ENCODE peak calls at places on chromosomes 5 and 9, in six cellular contexts. X, Q, E, J, V and G are unnamed samples.

GRCh38 chr5:130541617-130542221 is 623.3 kb downstream of the HINT1 start:
- DNase-seq in Q (peak; percentile 14), E (no peak), X (no peak), V (no peak), J (no peak), G (no peak)

GRCh38 chr9:126386088-126386487 is 59.5 kb downstream of the MVB12B start:
- DNase-seq in X (no peak), V (peak; percentile 26), Q (peak; percentile 21), J (no peak), E (no peak), G (no peak)

GRCh38 chr5:123215929-123216702 is 127.1 kb downstream of the PRDM6 start:
- DNase-seq in X (no peak), V (no peak), Q (no peak), E (no peak), J (no peak), G (no peak)

GRCh38 chr5:125409101-125409495 is 662.7 kb upstream of the ZNF608 start:
- DNase-seq in V (no peak), X (peak; percentile 76), J (peak; percentile 51), E (no peak), Q (no peak), G (no peak)

GRCh38 chr5:179119415-179120170 is 59.4 kb downstream of the ZNF354C start:
- DNase-seq in V (no peak), J (no peak), E (no peak), Q (no peak), X (no peak), G (no peak)

GRCh38 chr9:131773911-131774379 is 34.1 kb upstream of the RAPGEF1 start:
- DNase-seq in X (peak; percentile 66), V (peak; percentile 70), J (no peak), Q (peak; percentile 11), E (no peak), G (peak; percentile 7)

GRCh38 chr5:139014726-139015125 is 139.6 kb upstream of the LRRTM2 start:
- DNase-seq in J (no peak), X (no peak), E (no peak), V (no peak), Q (no peak), G (no peak)

GRCh38 chr5:83009408-83009807 is 67.8 kb downstream of the TMEM167A start:
- DNase-seq in E (no peak), Q (no peak), J (no peak), V (no peak), X (no peak), G (no peak)

GRCh38 chr5:123752576-123752975 is 240.6 kb downstream of the CSNK1G3 start:
- DNase-seq in Q (no peak), X (peak; percentile 29), J (no peak), E (no peak), V (no peak), G (no peak)

GRCh38 chr5:170632266-170632984 is 128.6 kb downstream of the KCNIP1 start:
- DNase-seq in J (no peak), E (no peak), V (no peak), Q (no peak), X (no peak), G (no peak)

GRCh38 chr5:116566251-116566650 is 8.4 kb downstream of the SEMA6A start:
- DNase-seq in X (no peak), E (no peak), Q (no peak), J (no peak), V (no peak), G (no peak)

GRCh38 chr5:56494300-56494704 is 261.2 kb upstream of the ANKRD55 start:
- DNase-seq in J (no peak), E (no peak), X (no peak), V (no peak), Q (peak; percentile 3), G (no peak)

GRCh38 chr5:72746736-72747135 is 69.7 kb upstream of the TNPO1 start:
- DNase-seq in V (no peak), X (no peak), E (no peak), J (no peak), Q (no peak), G (no peak)

GRCh38 chr5:160802567-160802966 is 49.4 kb downstream of the ATP10B start:
- DNase-seq in V (no peak), J (peak; percentile 30), X (no peak), E (no peak), Q (no peak), G (no peak)